ENCODE peak calls at places on chromosome 13, in nine cellular contexts. M, C, L, J, Q, B, A, T and G are unnamed samples.

GRCh38 chr13:40469581-40470282 is 196.7 kb downstream of the FOXO1 start:
- DNase-seq in T (no peak), C (no peak), J (no peak), L (peak; percentile 76), Q (no peak), M (no peak), B (no peak), A (peak; percentile 57), G (no peak)

GRCh38 chr13:94696171-94696570 is 16.2 kb downstream of the SOX21 start:
- DNase-seq in T (no peak), A (no peak), C (no peak), J (no peak), M (no peak), L (no peak), B (no peak), Q (no peak), G (no peak)

GRCh38 chr13:25300861-25301346 is 521 bp upstream of the NUP58 start:
- DNase-seq in B (peak; percentile 50), M (no peak), T (no peak), Q (no peak), L (peak; percentile 20), A (peak; percentile 62), C (peak; percentile 25), J (peak; percentile 16), G (peak; percentile 24)

GRCh38 chr13:51628059-51628852 is 44.0 kb downstream of the WDFY2 start:
- DNase-seq in T (no peak), Q (no peak), A (no peak), C (no peak), L (no peak), B (no peak), M (no peak), J (no peak), G (no peak)

GRCh38 chr13:30714629-30715028 is 20.7 kb upstream of the ALOX5AP start:
- DNase-seq in B (peak; percentile 18), J (no peak), M (no peak), C (no peak), L (no peak), T (no peak), Q (no peak), A (peak; percentile 66), G (no peak)

GRCh38 chr13:109146912-109147624 is 517.7 kb downstream of the MYO16 start:
- DNase-seq in J (no peak), Q (peak; percentile 66), C (no peak), B (no peak), M (peak; percentile 36), T (no peak), A (no peak), L (peak; percentile 80), G (peak; percentile 71)

GRCh38 chr13:36516225-36516624 is 83.9 kb downstream of the CCNA1 start:
- DNase-seq in A (no peak), B (no peak), Q (no peak), M (no peak), C (no peak), L (no peak), J (no peak), T (no peak), G (no peak)

GRCh38 chr13:36345438-36346221 is 564 bp downstream of the SPART start:
- DNase-seq in A (peak; percentile 91), Q (peak; percentile 69), M (peak; percentile 54), B (peak; percentile 91), J (peak; percentile 60), C (peak; percentile 48), T (no peak), L (peak; percentile 94), G (peak; percentile 93)

GRCh38 chr13:72435251-72435650 is 292.2 kb downstream of the MZT1 start:
- DNase-seq in J (no peak), M (no peak), A (no peak), B (no peak), T (no peak), Q (no peak), C (no peak), L (no peak), G (no peak)

GRCh38 chr13:99382428-99383133 is 75.4 kb upstream of the GPR183 start:
- DNase-seq in T (no peak), M (no peak), Q (no peak), L (no peak), B (peak; percentile 36), J (peak; percentile 73), C (no peak), A (peak; percentile 57), G (no peak)

GRCh38 chr13:23505007-23505406 is 65.2 kb upstream of the TNFRSF19 start:
- DNase-seq in M (no peak), J (no peak), B (no peak), A (no peak), Q (no peak), T (no peak), C (no peak), L (peak; percentile 28), G (peak; percentile 51)

GRCh38 chr13:45490068-45490467 is 25.3 kb downstream of the COG3 start:
- DNase-seq in L (no peak), B (no peak), C (no peak), A (no peak), M (no peak), J (no peak), T (no peak), Q (no peak), G (no peak)
- TF ChIP-seq CTCF in L (peak; percentile 1), B (peak; percentile 71), C (peak; percentile 17), A (no peak), M (no peak), J (peak; percentile 7), T (peak; percentile 34), Q (no peak), G (peak; percentile 16)

DNA sequence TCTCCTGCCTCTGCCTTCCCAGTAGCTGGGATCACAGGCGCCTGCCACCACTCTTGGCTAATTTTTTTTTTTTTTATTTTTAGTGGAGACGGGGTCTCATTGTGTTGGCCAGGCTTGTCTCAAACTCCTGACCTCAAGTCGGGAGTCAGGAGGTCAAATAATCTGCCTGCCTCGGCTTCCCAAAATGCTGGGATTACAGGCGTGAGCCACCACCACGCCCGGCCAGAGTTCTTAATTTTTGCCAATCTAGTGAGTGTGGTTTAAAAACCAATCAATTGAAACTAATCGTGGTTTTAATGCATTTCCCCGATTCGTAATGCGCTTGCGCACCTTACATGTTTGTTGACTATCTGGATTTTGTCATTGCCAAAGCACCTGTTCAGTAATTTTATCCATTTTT is 37.0 kb downstream of the SKA3 start:
- DNase-seq in C (no peak), J (peak; percentile 18), A (no peak), T (no peak), M (no peak), Q (no peak), B (no peak), L (no peak), G (no peak)
- H3K4me3 ChIP-seq in C (no peak overlapping the region), J (peak overlapping the region; percentile 87), A (peak overlapping the region; percentile 69), T (peak overlapping the region; percentile 99), M (no peak overlapping the region), Q (peak overlapping the region; percentile 57), B (peak overlapping the region; percentile 98), L (peak overlapping the region; percentile 98), G (peak overlapping the region; percentile 97)

GRCh38 chr13:33262554-33262953 is 23.0 kb downstream of the STARD13 start:
- DNase-seq in Q (no peak), A (no peak), M (no peak), J (peak; percentile 46), C (no peak), T (no peak), L (no peak), B (no peak), G (no peak)

GRCh38 chr13:33263484-33263883 is 22.1 kb downstream of the STARD13 start:
- DNase-seq in B (no peak), T (no peak), A (no peak), L (no peak), J (no peak), Q (no peak), M (no peak), C (no peak), G (no peak)

GRCh38 chr13:33262069-33262487 is 23.5 kb downstream of the STARD13 start:
- DNase-seq in J (peak; percentile 39), C (no peak), L (no peak), Q (no peak), M (no peak), B (peak; percentile 89), A (no peak), T (no peak), G (no peak)

GRCh38 chr13:33263976-33264619 is 21.5 kb downstream of the STARD13 start:
- DNase-seq in T (no peak), J (no peak), C (no peak), B (no peak), A (no peak), M (no peak), L (no peak), Q (no peak), G (no peak)

GRCh38 chr13:33262997-33263396 is 22.6 kb downstream of the STARD13 start:
- DNase-seq in M (no peak), J (no peak), L (no peak), T (no peak), A (no peak), B (no peak), Q (no peak), C (no peak), G (no peak)
- TF ChIP-seq CTCF in M (no peak), J (no peak), L (peak; percentile 6), T (no peak), A (no peak), B (no peak), Q (peak; percentile 12), C (no peak), G (peak; percentile 12)

GRCh38 chr13:32728327-32728726 is 142.1 kb downstream of the PDS5B start:
- DNase-seq in Q (no peak), B (no peak), C (no peak), J (no peak), T (no peak), A (no peak), M (no peak), L (no peak), G (no peak)
- H3K4me3 ChIP-seq in Q (no peak overlapping the region), B (no peak overlapping the region), C (no peak overlapping the region), J (no peak overlapping the region), T (no peak overlapping the region), A (no peak overlapping the region), M (no peak overlapping the region), L (no peak overlapping the region), G (no peak overlapping the region)

DNA sequence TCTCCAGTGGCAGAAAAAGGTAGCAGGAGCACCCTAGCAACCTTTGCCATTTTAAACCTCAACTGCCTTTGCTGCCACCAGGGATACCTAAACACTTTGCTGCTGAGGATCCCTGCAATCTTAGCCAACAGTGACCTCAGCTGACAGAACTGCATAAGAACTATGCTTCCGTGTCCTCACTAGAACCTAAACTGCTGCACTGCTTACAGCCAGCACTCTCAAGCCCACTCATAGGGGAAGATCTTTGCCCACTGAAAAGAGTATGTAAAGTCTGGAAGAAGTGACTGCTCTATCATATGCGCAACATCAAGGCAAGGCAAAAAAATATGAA is 270.0 kb upstream of the PCDH20 start:
- DNase-seq in J (no peak), T (no peak), L (peak; percentile 6), Q (no peak), M (no peak), B (peak; percentile 81), C (no peak), A (no peak), G (no peak)
- TF ChIP-seq CTCF in J (no peak), T (peak; percentile 73), L (no peak), Q (no peak), M (no peak), B (peak; percentile 86), C (no peak), A (no peak), G (no peak)

GRCh38 chr13:110233682-110234280 is 73.2 kb downstream of the COL4A1 start:
- DNase-seq in M (no peak), Q (no peak), J (no peak), T (no peak), L (peak; percentile 63), B (peak; percentile 15), C (no peak), A (peak; percentile 63), G (peak; percentile 67)
- H3K4me3 ChIP-seq in M (no peak overlapping the region), Q (no peak overlapping the region), J (no peak overlapping the region), T (no peak overlapping the region), L (peak overlapping the region; percentile 19), B (no peak overlapping the region), C (no peak overlapping the region), A (peak overlapping the region; percentile 39), G (no peak overlapping the region)